ENCODE peak calls at places on chromosome 17, in eight cellular contexts. P is activated CD4-positive, alpha-beta T cell treated with anti-CD3 and anti-CD28 coated beads for 24 hours; X is thoracic aorta; J is cardiac septum; R is HuH-7.5; G is caudate nucleus; I is heart left ventricle; N is stimulated activated effector memory CD8-positive, alpha-beta T cell treated with anti-CD3 and anti-CD28 coated beads, Interleukin-12 subunit alpha, Interleukin-12 subunit beta, amount 100 ng/mL, for 72 hours. U is an unnamed sample.

GRCh38 chr17:78555741-78556401 is 21.3 kb downstream of the DNAH17 start:
- DNase-seq in P (no peak), X (no peak), J (no peak), R (no peak), G (no peak), I (no peak), N (no peak), U (no peak)

GRCh38 chr17:47879028-47879585 is 16.9 kb upstream of the SP2 start:
- DNase-seq in P (no peak), X (no peak), J (no peak), R (no peak), G (no peak), I (no peak), N (no peak), U (no peak)

GRCh38 chr17:78146471-78146869 is 285 bp downstream of the C17orf99 start:
- DNase-seq in P (no peak), X (no peak), J (no peak), R (no peak), G (no peak), I (no peak), N (no peak), U (no peak)

GRCh38 chr17:30858556-30859250 is 26.9 kb downstream of the ATAD5 start:
- DNase-seq in P (no peak), X (no peak), J (no peak), R (no peak), G (no peak), I (no peak), N (no peak), U (no peak)

GRCh38 chr17:27321372-27321771 is 27.5 kb downstream of the WSB1 start:
- DNase-seq in P (no peak), X (no peak), J (no peak), R (no peak), G (no peak), I (no peak), N (no peak), U (no peak)

GRCh38 chr17:15343749-15344148 is 2.4 kb upstream of the TEKT3 start:
- DNase-seq in P (no peak), X (no peak), J (no peak), R (no peak), G (no peak), I (no peak), N (no peak), U (no peak)

GRCh38 chr17:35088647-35088910 is 25.1 kb upstream of the RFFL start:
- DNase-seq in P (no peak), X (no peak), J (no peak), R (no peak), G (no peak), I (no peak), N (no peak), U (no peak)

GRCh38 chr17:82297804-82298537 is 19.4 kb downstream of the CD7 start:
- DNase-seq in P (peak; percentile 79), X (peak; percentile 84), J (peak; percentile 95), R (peak; percentile 20), G (no peak), I (peak; percentile 89), N (peak; percentile 73), U (peak; percentile 86)

GRCh38 chr17:507441-507840 is 154.8 kb upstream of the RPH3AL start:
- DNase-seq in P (no peak), X (no peak), J (no peak), R (no peak), G (no peak), I (no peak), N (no peak), U (no peak)

GRCh38 chr17:12709063-12709462 is 43.4 kb downstream of the MYOCD start:
- DNase-seq in P (no peak), X (no peak), J (no peak), R (no peak), G (no peak), I (no peak), N (no peak), U (no peak)

GRCh38 chr17:45789874-45790273 is 5.8 kb downstream of the CRHR1 start:
- DNase-seq in P (no peak), X (no peak), J (no peak), R (no peak), G (no peak), I (no peak), N (no peak), U (no peak)

GRCh38 chr17:1315891-1316403 is 36.5 kb downstream of the TRARG1 start:
- DNase-seq in P (no peak), X (peak; percentile 40), J (no peak), R (no peak), G (no peak), I (no peak), N (no peak), U (no peak)

GRCh38 chr17:39791296-39791992 is 53.7 kb downstream of the GRB7 start:
- DNase-seq in P (no peak), X (no peak), J (no peak), R (no peak), G (no peak), I (no peak), N (no peak), U (no peak)

GRCh38 chr17:58666858-58667267 is 25.0 kb downstream of the TEX14 start:
- DNase-seq in P (no peak), X (peak; percentile 16), J (peak; percentile 88), R (no peak), G (peak; percentile 17), I (peak; percentile 88), N (no peak), U (peak; percentile 9)

GRCh38 chr17:63399856-63400255 is 46.2 kb downstream of the CYB561 start:
- DNase-seq in P (no peak), X (no peak), J (no peak), R (no peak), G (no peak), I (peak; percentile 82), N (no peak), U (no peak)

U was measured in stimulated activated CD8-positive, alpha-beta memory T cell treated with anti-CD3 and anti-CD28 coated beads, Interleukin-2, amount 100 ng/mL, for 48 hours.